ENCODE peak calls at places on chromosome 18, in seven cellular contexts. A is neural progenitor cell, H is PC-9, W is EL, I is KG1, V is retina, G is nephron progenitor cell. S is an unnamed sample.

GRCh38 chr18:77052656-77053309 is 79.8 kb downstream of the MBP start:
- DNase-seq in W (no peak), A (no peak), G (no peak), I (peak), H (no peak), V (no peak), S (no peak)

GRCh38 chr18:23137788-23138216 is 2.5 kb downstream of the CABLES1 start:
- DNase-seq in H (no peak), G (no peak), A (no peak), W (no peak), V (no peak), I (no peak), S (no peak)

GRCh38 chr18:269480-270090 is 1.7 kb upstream of the THOC1 start:
- DNase-seq in I (no peak), H (no peak), A (no peak), W (no peak), G (no peak), V (no peak), S (no peak)

GRCh38 chr18:44805643-44806042 is 125.0 kb downstream of the SETBP1 start:
- DNase-seq in H (no peak), W (no peak), I (no peak), G (no peak), V (no peak), A (no peak), S (no peak)

GRCh38 chr18:5068856-5069255 is 128.2 kb downstream of the AKAIN1 start:
- DNase-seq in I (no peak), H (no peak), W (no peak), G (no peak), V (no peak), A (no peak), S (no peak)

GRCh38 chr18:40055262-40055661 is 1899.8 kb upstream of the PIK3C3 start:
- DNase-seq in G (no peak), A (no peak), I (no peak), W (no peak), V (no peak), H (no peak), S (no peak)

GRCh38 chr18:76885011-76885410 is 62.7 kb downstream of the ZNF236 start:
- DNase-seq in G (no peak), H (no peak), W (no peak), I (no peak), V (no peak), A (no peak), S (no peak)

GRCh38 chr18:63368611-63369010 is 1.6 kb upstream of the KDSR start:
- DNase-seq in V (no peak), G (no peak), I (no peak), W (no peak), A (no peak), H (no peak), S (no peak)

GRCh38 chr18:629303-630150 is 27.9 kb upstream of the TYMS start:
- DNase-seq in G (no peak), W (no peak), A (no peak), H (no peak), V (no peak), I (no peak), S (no peak)

GRCh38 chr18:48662021-48662661 is 123.3 kb downstream of the CTIF start:
- DNase-seq in W (peak), G (no peak), H (peak), A (peak), V (peak), I (no peak), S (peak)

S was measured in epithelial cell of prostate.